ENCODE peak calls at places on chromosomes 2 and 18, in six cellular contexts. B is kidney, U is neuronal stem cell, P is Peyer's patch, X is A549, S is Panc1. O is an unnamed sample.

GRCh38 chr18:13378150-13378549 is 159.6 kb downstream of the LDLRAD4 start:
- DNase-seq in B (no peak), U (no peak), P (peak; percentile 13), X (no peak), S (no peak), O (no peak)

GRCh38 chr2:45860136-45861106 is 208.9 kb downstream of the PRKCE start:
- DNase-seq in B (peak; percentile 85), U (no peak), P (peak; percentile 33), X (no peak), S (no peak), O (peak; percentile 37)

GRCh38 chr2:182668671-182669070 is 47.4 kb upstream of the DNAJC10 start:
- DNase-seq in B (no peak), U (no peak), P (no peak), X (no peak), S (no peak), O (peak; percentile 6)

GRCh38 chr18:10455726-10456453 is 1.5 kb downstream of the APCDD1 start:
- DNase-seq in B (no peak), U (no peak), P (no peak), X (no peak), S (no peak), O (no peak)

GRCh38 chr2:61371027-61371426 is 99.9 kb downstream of the USP34 start:
- DNase-seq in B (no peak), U (no peak), P (no peak), X (no peak), S (no peak), O (no peak)

GRCh38 chr2:33494155-33494779 is 17.8 kb downstream of the RASGRP3 start:
- DNase-seq in B (no peak), U (no peak), P (no peak), X (peak; percentile 25), S (peak; percentile 73), O (no peak)

GRCh38 chr2:20543579-20543887 is 96.7 kb downstream of the RHOB start:
- DNase-seq in B (no peak), U (no peak), P (no peak), X (no peak), S (no peak), O (no peak)

GRCh38 chr2:165952600-165953210 is 871 bp downstream of the TTC21B start:
- DNase-seq in B (no peak), U (no peak), P (no peak), X (no peak), S (no peak), O (peak; percentile 20)

GRCh38 chr2:188158337-188159100 is 133.2 kb upstream of the GULP1 start:
- DNase-seq in B (no peak), U (no peak), P (no peak), X (peak; percentile 23), S (no peak), O (no peak)

GRCh38 chr2:239252433-239253200 is 148.2 kb downstream of the HDAC4 start:
- DNase-seq in B (peak; percentile 78), U (no peak), P (no peak), X (no peak), S (no peak), O (no peak)

GRCh38 chr2:198874502-198874858 is 583.3 kb downstream of the SATB2 start:
- DNase-seq in B (no peak), U (no peak), P (no peak), X (no peak), S (no peak), O (no peak)

GRCh38 chr2:146874260-146874658 is 970.6 kb upstream of the ACVR2A start:
- DNase-seq in B (no peak), U (no peak), P (no peak), X (peak; percentile 42), S (no peak), O (no peak)

GRCh38 chr2:15163316-15163715 is 397.8 kb downstream of the NBAS start:
- DNase-seq in B (no peak), U (no peak), P (no peak), X (no peak), S (no peak), O (no peak)

GRCh38 chr2:197159681-197160211 is 150.8 kb downstream of the ANKRD44 start:
- DNase-seq in B (no peak), U (no peak), P (no peak), X (peak; percentile 75), S (peak; percentile 96), O (no peak)

GRCh38 chr2:216674376-216674775 is 21.0 kb downstream of the IGFBP5 start:
- DNase-seq in B (no peak), U (no peak), P (no peak), X (no peak), S (no peak), O (no peak)
- H3K4me1 ChIP-seq in B (no peaks in the 10 kb centered on the region), U (no peaks in the 10 kb centered on the region), P (no peaks in the 10 kb centered on the region), X (no peaks in the 10 kb centered on the region), S (no peaks in the 10 kb centered on the region), O (no peaks in the 10 kb centered on the region)

DNA sequence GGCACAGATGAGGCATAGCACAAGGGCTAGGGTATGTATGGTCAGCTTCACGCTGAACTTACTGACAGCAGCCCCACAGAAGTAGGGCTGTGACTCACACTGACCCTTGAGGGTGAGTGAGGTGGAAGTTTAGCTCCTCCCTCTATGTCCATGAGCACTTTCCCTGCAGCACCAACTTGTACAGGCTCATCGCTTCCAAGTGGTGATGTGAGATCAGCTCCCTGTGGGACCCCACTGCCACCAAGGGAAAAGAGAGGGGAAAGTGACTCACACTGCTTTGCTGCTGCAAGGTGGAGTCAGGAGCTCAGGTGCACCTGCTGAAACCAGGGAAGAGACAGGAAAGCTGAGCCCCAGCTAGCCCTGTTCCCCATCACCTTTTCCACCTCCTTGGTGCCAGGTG is 91.5 kb downstream of the TEX51 start:
- DNase-seq in B (no peak), U (no peak), P (no peak), X (no peak), S (no peak), O (no peak)
- H3K4me1 ChIP-seq in B (peaks cover under 1% of the 10 kb centered on the region), U (no peaks in the 10 kb centered on the region), P (no peaks in the 10 kb centered on the region), X (no peaks in the 10 kb centered on the region), S (no peaks in the 10 kb centered on the region), O (no peaks in the 10 kb centered on the region)

GRCh38 chr2:151789055-151789834 is 39.0 kb downstream of the ARL5A start:
- DNase-seq in B (no peak), U (no peak), P (no peak), X (no peak), S (no peak), O (no peak)
- H3K4me1 ChIP-seq in B (no peaks in the 10 kb centered on the region), U (peaks cover 12% of the 10 kb centered on the region), P (no peaks in the 10 kb centered on the region), X (no peaks in the 10 kb centered on the region), S (no peaks in the 10 kb centered on the region), O (no peaks in the 10 kb centered on the region)

DNA sequence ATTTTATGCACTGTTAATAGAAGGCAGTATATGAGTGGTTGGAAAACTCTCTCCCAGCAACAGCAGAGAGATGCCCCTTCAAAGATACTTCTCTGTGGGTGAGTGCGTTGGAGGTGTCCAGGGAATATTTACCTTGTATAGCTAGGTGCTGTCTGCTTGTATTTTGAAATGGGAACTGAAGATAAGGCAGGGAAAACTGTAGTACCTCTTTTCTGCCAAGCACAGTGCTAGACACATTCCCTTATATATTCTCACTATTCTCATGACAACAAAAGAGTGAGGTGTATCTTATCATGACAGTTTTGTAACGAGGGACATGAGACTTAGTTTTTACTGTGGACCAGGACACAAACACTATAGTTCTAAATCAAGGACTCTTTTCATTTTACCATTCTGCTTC is 2.1 kb downstream of the TTC39C start:
- DNase-seq in B (no peak), U (no peak), P (no peak), X (peak; percentile 41), S (no peak), O (peak; percentile 47)
- H3K4me1 ChIP-seq in B (peaks cover 4% of the 10 kb centered on the region), U (peaks cover 7% of the 10 kb centered on the region), P (peaks cover 21% of the 10 kb centered on the region), X (peaks cover 13% of the 10 kb centered on the region), S (peaks cover 16% of the 10 kb centered on the region), O (peaks cover 3% of the 10 kb centered on the region)

DNA sequence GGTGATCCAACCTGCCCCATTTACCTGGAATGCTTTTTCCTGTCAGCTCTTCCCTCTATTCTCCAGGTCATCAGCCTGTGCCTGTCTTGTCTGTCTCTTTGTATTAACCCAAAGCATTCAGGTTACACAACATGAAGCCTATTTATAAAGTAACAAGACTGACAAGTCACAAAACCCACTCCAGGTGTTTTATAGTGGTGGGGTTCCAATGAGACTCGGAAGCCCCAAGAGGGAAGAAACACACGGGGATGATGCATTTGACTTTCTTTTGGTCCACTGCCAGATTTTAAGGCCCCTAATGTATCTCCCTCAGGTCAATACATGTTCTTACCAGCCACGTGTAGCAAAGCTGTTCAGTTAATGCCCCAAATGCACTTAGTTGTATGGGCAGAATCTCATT is 27.5 kb downstream of the TGFA start:
- DNase-seq in B (no peak), U (no peak), P (no peak), X (no peak), S (no peak), O (no peak)
- H3K4me1 ChIP-seq in B (peaks cover 35% of the 10 kb centered on the region), U (no peaks in the 10 kb centered on the region), P (no peaks in the 10 kb centered on the region), X (peaks cover 56% of the 10 kb centered on the region), S (no peaks in the 10 kb centered on the region), O (peaks cover 7% of the 10 kb centered on the region)

DNA sequence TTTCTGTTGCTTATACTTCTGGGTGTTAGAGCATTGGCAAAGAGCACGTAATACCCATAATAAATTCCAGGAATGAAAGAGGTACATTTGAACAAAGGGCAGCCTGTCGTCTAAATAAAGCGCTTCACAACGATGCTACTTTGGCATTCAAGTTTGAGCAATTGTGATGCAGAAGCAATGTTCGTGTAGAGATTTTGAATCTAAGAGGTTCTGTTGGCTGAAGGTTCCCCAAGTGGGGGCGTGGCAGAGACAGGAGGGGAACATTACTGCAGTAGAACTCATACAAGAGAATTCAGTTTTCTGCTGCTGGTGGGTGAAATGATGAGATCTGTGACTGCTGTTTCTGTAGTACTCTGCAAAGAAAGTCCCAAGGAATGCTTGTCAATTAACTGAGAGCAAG is 27.9 kb downstream of the ZNF532 start:
- DNase-seq in B (no peak), U (no peak), P (no peak), X (no peak), S (no peak), O (no peak)
- H3K4me1 ChIP-seq in B (no peaks in the 10 kb centered on the region), U (no peaks in the 10 kb centered on the region), P (no peaks in the 10 kb centered on the region), X (peaks cover 48% of the 10 kb centered on the region), S (peaks cover 9% of the 10 kb centered on the region), O (peaks cover 2% of the 10 kb centered on the region)

GRCh38 chr18:45167631-45168225 is 447.5 kb upstream of the SLC14A2 start:
- DNase-seq in B (no peak), U (no peak), P (no peak), X (no peak), S (no peak), O (no peak)
- H3K4me1 ChIP-seq in B (no peaks in the 10 kb centered on the region), U (no peaks in the 10 kb centered on the region), P (no peaks in the 10 kb centered on the region), X (peaks cover 34% of the 10 kb centered on the region), S (no peaks in the 10 kb centered on the region), O (no peaks in the 10 kb centered on the region)

GRCh38 chr2:109266511-109266910 is 137.5 kb downstream of the SH3RF3 start:
- DNase-seq in B (no peak), U (no peak), P (no peak), X (no peak), S (no peak), O (no peak)

GRCh38 chr2:109266998-109267854 is 138.2 kb downstream of the SH3RF3 start:
- DNase-seq in B (no peak), U (peak; percentile 3), P (no peak), X (no peak), S (no peak), O (no peak)

GRCh38 chr2:109264595-109265328 is 135.8 kb downstream of the SH3RF3 start:
- DNase-seq in B (no peak), U (no peak), P (no peak), X (no peak), S (no peak), O (no peak)

GRCh38 chr2:109265369-109265768 is 136.4 kb downstream of the SH3RF3 start:
- DNase-seq in B (no peak), U (no peak), P (no peak), X (no peak), S (no peak), O (no peak)

GRCh38 chr2:109265953-109266352 is 136.9 kb downstream of the SH3RF3 start:
- DNase-seq in B (no peak), U (no peak), P (no peak), X (no peak), S (no peak), O (no peak)
- H3K4me1 ChIP-seq in B (peaks cover 18% of the 10 kb centered on the region), U (peaks cover 15% of the 10 kb centered on the region), P (no peaks in the 10 kb centered on the region), X (no peaks in the 10 kb centered on the region), S (no peaks in the 10 kb centered on the region), O (no peaks in the 10 kb centered on the region)

GRCh38 chr18:46418657-46419260 is 238.3 kb downstream of the LOXHD1 start:
- DNase-seq in B (no peak), U (no peak), P (no peak), X (no peak), S (no peak), O (no peak)
- H3K4me1 ChIP-seq in B (no peaks in the 10 kb centered on the region), U (peaks cover 23% of the 10 kb centered on the region), P (no peaks in the 10 kb centered on the region), X (no peaks in the 10 kb centered on the region), S (no peaks in the 10 kb centered on the region), O (peaks cover 2% of the 10 kb centered on the region)